ENCODE peak calls at places on chromosomes 11 and 22, in four cellular contexts. V, K, P and H are unnamed samples.

GRCh38 chr11:113773092-113773415 is 438 bp downstream of the ZW10 start:
- DNase-seq in K (peak; percentile 33), P (no peak), V (peak; percentile 17), H (no peak)

GRCh38 chr11:75154646-75155569 is 4.0 kb downstream of the SLCO2B1 start:
- DNase-seq in K (no peak), V (no peak), P (no peak), H (no peak)

GRCh38 chr11:11843233-11843632 is 1.5 kb downstream of the USP47 start:
- DNase-seq in P (no peak), V (peak; percentile 63), K (peak; percentile 77), H (no peak)

GRCh38 chr11:132838621-132839020 is 693.7 kb downstream of the OPCML start:
- DNase-seq in V (peak; percentile 70), K (no peak), P (no peak), H (no peak)

GRCh38 chr11:71342116-71342515 is 89.7 kb upstream of the SHANK2 start:
- DNase-seq in V (no peak), K (no peak), P (no peak), H (no peak)

GRCh38 chr22:33519140-33519973 is 400.9 kb downstream of the LARGE1 start:
- DNase-seq in P (no peak), K (peak; percentile 4), V (peak; percentile 54), H (no peak)

GRCh38 chr11:23727821-23728220 is 769.0 kb upstream of the LUZP2 start:
- DNase-seq in K (peak; percentile 52), P (no peak), V (peak; percentile 79), H (no peak)

GRCh38 chr11:120501976-120502755 is 9.4 kb upstream of the GRIK4 start:
- DNase-seq in K (no peak), V (no peak), P (no peak), H (no peak)

GRCh38 chr11:114027396-114027795 is 32.1 kb upstream of the ZBTB16 start:
- DNase-seq in V (no peak), P (no peak), K (no peak), H (no peak)

GRCh38 chr22:19942071-19942885 is 660 bp upstream of the TXNRD2 start:
- DNase-seq in V (peak; percentile 56), K (no peak), P (no peak), H (no peak)

GRCh38 chr11:135033545-135033944 is 621.5 kb upstream of the B3GAT1 start:
- DNase-seq in P (no peak), V (peak; percentile 20), K (no peak), H (no peak)
- TF ChIP-seq CTCF in P (peak; percentile 66), V (peak; percentile 59), K (no peak), H (peak; percentile 59)

DNA sequence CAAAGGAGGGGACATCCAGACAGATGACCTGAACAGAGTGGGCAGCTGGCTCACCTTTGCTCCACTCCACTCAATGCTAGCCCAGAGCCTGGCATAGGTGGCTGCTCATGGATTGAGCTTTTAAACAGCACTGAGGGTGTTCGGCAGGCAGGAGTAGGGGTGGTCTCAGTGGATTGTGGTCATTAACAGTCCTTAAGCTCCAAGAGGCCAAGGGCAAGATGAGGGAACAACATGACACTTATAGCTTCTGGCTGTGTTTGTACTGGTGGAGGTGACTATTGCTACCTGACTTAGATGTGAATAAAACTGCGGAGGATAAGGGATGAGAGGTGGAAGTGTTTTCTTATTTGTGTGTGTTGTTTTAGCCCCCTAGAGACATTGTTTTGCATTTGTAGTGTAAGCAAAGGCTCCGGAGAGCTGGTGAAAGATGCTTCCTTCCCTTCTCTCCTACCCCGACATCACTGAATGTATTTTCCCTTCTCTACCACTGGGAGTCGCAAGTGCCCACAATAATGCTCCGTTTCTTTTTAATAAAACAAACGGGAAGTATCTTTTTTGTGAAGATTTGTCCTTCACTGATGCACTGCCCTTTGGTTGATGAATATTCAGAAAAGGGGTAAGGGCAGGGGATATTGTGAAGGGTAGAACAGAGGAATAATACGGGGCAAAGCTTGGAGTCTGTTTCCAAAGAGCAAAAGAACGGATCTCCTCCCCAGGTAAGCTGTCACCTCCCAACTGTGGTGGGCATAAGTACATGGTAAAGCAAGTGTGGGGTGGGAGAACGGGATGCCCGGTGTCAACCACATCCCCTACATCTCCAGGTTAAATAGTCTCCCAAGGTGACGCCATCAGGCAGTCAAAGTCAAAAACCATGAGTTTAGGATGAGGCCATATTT is 27.5 kb upstream of the MTNR1B start:
- DNase-seq in V (peak; percentile 11), P (peak; percentile 25), K (peak; percentile 52), H (no peak)
- TF ChIP-seq CTCF in V (peak; percentile 78), P (peak; percentile 82), K (peak; percentile 89), H (peak; percentile 82)

DNA sequence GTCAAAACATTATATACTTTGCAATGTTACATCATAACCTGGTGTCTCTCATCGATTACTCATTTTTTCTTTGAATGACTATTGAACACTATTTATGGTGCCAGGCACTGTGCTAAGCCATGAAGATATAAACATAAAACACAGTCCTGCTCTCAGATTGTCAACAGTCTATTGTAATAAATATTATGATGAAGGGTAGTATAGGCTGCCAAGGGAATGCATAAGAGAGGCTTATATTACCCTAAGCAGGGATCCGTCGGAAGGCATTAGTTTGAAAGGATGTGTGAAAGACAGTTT is 7.2 kb upstream of the CCDC90B start:
- DNase-seq in K (no peak), V (no peak), P (no peak), H (no peak)
- TF ChIP-seq CTCF in K (no peak), V (no peak), P (no peak), H (no peak)

DNA sequence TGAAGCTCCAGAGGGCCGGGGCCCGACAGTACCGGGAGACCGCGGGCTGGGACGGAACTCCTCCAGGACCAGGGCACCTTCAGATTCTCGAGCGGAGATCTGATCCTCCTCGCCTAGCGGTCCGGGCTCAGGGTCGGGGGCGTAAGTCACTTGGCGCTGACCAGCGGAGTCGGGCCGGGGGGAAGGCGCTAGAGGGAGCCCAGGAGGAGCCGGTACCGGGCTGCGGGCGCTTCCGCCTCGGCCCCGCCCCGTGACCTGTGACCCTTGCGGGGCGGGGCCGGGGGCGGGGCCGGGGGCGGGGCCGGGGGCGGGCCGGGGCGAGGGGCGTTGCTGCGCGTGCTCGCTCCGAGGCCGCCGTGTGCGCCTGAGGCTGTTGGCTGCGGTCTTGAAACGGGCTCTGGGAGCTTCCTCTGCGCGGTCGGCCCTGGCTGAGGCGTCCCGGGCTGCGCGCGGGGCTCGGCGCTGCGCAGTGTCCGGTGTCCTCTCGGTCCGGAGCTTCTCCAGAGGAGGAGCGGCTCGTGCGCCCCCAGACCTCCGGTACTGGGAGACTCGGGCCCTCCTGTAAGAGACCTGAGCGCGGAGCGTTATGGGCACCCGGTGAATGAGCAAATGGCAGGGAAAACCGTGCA is at the start of gene ARSA:
- DNase-seq in P (no peak), K (peak; percentile 79), V (peak; percentile 57), H (peak; percentile 79)
- TF ChIP-seq CTCF in P (peak; percentile 71), K (peak; percentile 36), V (peak; percentile 48), H (peak; percentile 39)